ENCODE peak calls at places on chromosomes 5 and 9, in four cellular contexts. B, M, U and R are unnamed samples.

GRCh38 chr5:173323799-173324114 is 4.5 kb downstream of the STC2 start:
- DNase-seq in B (no peak), M (no peak), U (no peak), R (no peak)

GRCh38 chr5:123421773-123422172 is 1.4 kb downstream of the CEP120 start:
- DNase-seq in B (no peak), M (no peak), U (no peak), R (no peak)

GRCh38 chr5:14038341-14038959 is 94.0 kb upstream of the DNAH5 start:
- DNase-seq in B (no peak), M (no peak), U (no peak), R (no peak)

GRCh38 chr5:16593013-16593412 is 23.8 kb downstream of the RETREG1 start:
- DNase-seq in B (no peak), M (no peak), U (no peak), R (no peak)

GRCh38 chr5:78665519-78665918 is 16.9 kb upstream of the LHFPL2 start:
- DNase-seq in B (no peak), M (no peak), U (no peak), R (no peak)

GRCh38 chr5:139806726-139807646 is 11.4 kb downstream of the PSD2 start:
- DNase-seq in B (no peak), M (no peak), U (no peak), R (no peak)

GRCh38 chr5:175325681-175326080 is 118.3 kb downstream of the DRD1 start:
- DNase-seq in B (no peak), M (no peak), U (no peak), R (no peak)

GRCh38 chr5:61245486-61245885 is 83.2 kb upstream of the SMIM15 start:
- DNase-seq in B (no peak), M (no peak), U (no peak), R (no peak)

GRCh38 chr5:58334035-58334434 is 125.9 kb downstream of the PLK2 start:
- DNase-seq in B (no peak), M (no peak), U (no peak), R (no peak)

GRCh38 chr9:68523367-68523936 is 17.2 kb downstream of the TMEM252 start:
- DNase-seq in B (no peak), M (no peak), U (no peak), R (no peak)

GRCh38 chr5:78610633-78611032 is 37.9 kb downstream of the LHFPL2 start:
- DNase-seq in B (no peak), M (no peak), U (no peak), R (no peak)

GRCh38 chr5:1826235-1826980 is 25.2 kb downstream of the NDUFS6 start:
- DNase-seq in B (no peak), M (no peak), U (no peak), R (no peak)

GRCh38 chr5:143033535-143034260 is 263.5 kb downstream of the ARHGAP26 start:
- DNase-seq in B (no peak), M (no peak), U (no peak), R (no peak)

GRCh38 chr9:98148486-98148885 is 29.5 kb upstream of the TRIM14 start:
- DNase-seq in B (no peak), M (no peak), U (no peak), R (no peak)

GRCh38 chr5:107917983-107918382 is 247.2 kb upstream of the EFNA5 start:
- DNase-seq in B (no peak), M (no peak), U (no peak), R (no peak)

GRCh38 chr5:81856948-81857928 is 106.3 kb upstream of the SSBP2 start:
- DNase-seq in B (no peak), M (no peak), U (peak; percentile 64), R (no peak)

GRCh38 chr5:14675309-14675708 is 10.8 kb downstream of the OTULIN start:
- DNase-seq in B (no peak), M (no peak), U (no peak), R (no peak)

GRCh38 chr5:88671808-88672499 is 211.0 kb downstream of the MEF2C start:
- DNase-seq in B (no peak), M (no peak), U (no peak), R (no peak)

GRCh38 chr9:80649001-80649420 is 1040.3 kb downstream of the TLE1 start:
- DNase-seq in B (no peak), M (no peak), U (no peak), R (no peak)

GRCh38 chr5:151048526-151048925 is 28.1 kb downstream of the GPX3 start:
- DNase-seq in B (no peak), M (no peak), U (no peak), R (no peak)
- TF ChIP-seq CTCF in B (no peak), M (peak; percentile 24), U (no peak), R (peak; percentile 27)

DNA sequence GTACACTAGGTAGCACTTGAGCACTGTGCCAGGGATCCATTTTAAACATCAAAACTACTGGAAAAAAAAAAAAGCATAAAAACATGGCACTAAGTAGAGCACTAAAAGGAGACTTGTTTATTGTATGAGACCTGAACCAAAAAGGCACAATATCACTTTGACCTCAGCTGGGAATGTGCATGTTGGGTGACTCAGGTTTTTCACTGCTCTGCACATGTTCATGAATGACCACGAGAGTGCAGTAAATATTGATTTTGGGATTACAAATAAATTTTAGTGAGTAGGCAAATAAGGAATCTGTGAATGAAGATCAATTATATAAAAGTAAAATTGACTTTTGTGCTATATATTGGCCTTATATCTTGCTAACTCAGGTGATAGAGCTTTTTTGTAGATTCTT is 11.8 kb downstream of the RMI1 start:
- DNase-seq in B (no peak), M (no peak), U (no peak), R (no peak)
- TF ChIP-seq CTCF in B (no peak), M (no peak), U (no peak), R (no peak)

DNA sequence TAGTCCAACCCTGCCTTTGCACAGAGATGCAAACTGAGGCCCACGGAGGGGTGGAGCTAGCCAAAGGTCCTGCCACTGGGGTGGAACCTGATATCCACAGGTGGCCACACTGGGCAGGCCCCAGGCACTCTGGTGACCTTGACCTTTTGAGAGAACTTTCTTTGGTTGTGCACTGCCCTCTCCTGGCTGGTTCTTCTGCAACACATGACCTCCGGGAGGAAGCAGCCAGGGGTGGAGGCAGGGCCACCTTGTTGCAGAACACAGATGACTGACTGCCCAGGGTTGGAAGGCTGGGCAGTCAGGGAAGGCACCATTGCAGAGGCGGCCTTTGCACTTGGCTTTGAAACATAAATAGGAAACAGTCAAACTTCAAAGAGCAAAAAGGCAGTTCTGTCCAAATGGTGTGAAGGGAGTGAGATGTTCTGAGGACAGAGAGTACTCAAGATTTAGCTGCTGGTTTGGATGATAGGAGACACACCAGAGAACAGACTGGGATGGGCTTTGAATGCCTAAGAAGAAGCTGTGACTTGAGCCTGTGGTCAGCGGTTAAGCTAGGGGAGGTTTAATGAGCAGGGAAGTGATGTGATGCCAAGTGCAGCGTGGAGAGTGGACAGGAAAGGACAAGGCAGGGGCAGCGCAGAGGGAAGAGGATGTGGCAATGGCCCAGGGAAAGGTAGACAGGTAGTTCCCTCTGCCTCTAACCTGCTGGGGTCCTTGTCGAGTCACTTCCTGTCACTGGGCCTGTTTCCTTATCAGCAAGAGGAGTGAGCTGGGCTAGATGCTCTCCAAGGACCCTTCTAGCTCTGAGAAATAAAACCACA is 6.8 kb upstream of the TCOF1 start:
- DNase-seq in B (no peak), M (peak; percentile 41), U (peak; percentile 66), R (peak; percentile 76)
- TF ChIP-seq CTCF in B (peak; percentile 26), M (peak; percentile 73), U (peak; percentile 76), R (peak; percentile 78)

GRCh38 chr5:181189363-181189961 is 15.5 kb downstream of the TRIM7 start:
- DNase-seq in B (no peak), M (no peak), U (no peak), R (no peak)

GRCh38 chr5:181192337-181193046 is 12.5 kb downstream of the TRIM7 start:
- DNase-seq in B (no peak), M (no peak), U (no peak), R (no peak)

GRCh38 chr5:181191526-181192336 is 13.3 kb downstream of the TRIM7 start:
- DNase-seq in B (peak; percentile 87), M (peak; percentile 97), U (peak; percentile 95), R (peak; percentile 96)

GRCh38 chr5:181189962-181190710 is 14.9 kb downstream of the TRIM7 start:
- DNase-seq in B (no peak), M (peak; percentile 62), U (no peak), R (no peak)

DNA sequence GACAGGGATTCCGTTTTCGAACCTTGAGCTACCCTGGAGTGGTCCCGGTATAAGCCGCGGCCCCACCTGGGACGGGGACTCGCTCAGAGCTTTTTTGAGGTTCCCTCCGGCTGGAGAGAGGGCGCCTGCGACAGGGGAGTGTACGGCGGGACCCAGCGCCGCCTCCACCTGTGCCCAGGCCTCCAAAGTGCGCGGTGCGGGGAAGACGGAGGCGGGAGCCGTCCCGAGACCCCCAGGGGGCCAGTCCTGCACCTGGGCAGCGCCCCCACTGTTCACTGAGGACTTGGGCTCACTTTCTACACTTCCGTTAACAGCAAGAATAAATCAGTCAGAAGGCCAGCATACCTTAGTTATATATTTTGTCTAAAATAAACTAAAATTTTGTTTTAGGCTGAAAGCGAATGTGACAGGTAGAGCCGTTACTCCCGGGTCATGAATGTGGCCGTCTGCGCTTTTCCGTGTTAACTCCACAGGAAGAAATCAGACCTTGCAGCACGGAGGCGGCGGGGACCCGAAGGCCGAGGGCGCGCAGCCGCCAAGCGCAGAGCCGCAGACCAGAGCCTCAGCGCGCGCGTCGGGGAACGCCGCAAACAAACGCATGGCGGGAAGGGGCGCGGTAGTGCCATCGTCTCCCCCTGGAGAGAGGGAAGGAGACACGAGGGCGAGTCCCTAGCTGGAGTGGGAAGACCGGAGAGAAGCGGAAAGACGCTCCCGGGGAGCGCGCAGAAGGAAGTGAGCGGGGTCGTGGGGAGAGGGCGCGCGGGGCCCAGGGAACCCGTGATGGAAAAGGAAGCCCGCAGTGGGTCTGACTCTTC is 14.1 kb downstream of the TRIM7 start:
- DNase-seq in B (peak; percentile 52), M (peak; percentile 76), U (no peak), R (no peak)
- TF ChIP-seq CTCF in B (no peak), M (peak; percentile 50), U (peak; percentile 23), R (peak; percentile 45)

DNA sequence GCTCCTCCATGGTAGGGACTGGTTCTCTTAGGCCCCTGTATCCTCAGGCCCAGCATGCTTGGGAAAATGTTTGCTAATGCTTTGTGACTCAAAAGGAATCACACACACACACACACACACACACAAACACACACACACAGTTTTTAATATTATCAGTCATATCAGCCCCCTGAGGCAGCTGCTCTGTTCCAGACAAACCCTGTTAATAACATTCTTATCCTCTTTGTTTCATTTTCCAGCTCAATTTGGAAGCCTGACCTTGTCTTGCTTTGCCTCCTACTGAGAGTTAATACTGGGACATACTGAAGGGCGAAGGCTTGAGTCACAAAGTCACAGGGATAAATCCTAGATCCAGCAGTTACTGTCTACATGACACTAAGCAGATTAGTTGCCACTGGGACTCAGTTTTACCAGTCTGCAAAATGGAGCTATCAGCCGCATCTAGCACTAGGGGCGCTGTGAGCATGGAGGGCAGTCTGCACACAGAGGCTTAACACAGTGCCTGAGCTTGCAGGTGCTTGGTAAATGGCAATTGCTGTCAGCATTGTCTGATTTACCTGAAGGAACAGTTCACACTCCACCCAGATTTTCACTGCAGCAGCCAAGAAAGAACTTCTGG is 37.1 kb upstream of the KCNMB1 start:
- DNase-seq in B (no peak), M (no peak), U (no peak), R (peak; percentile 43)
- TF ChIP-seq CTCF in B (no peak), M (peak; percentile 78), U (no peak), R (peak; percentile 51)

GRCh38 chr5:66860199-66860975 is 264.2 kb downstream of the MAST4 start:
- DNase-seq in B (no peak), M (no peak), U (no peak), R (no peak)

GRCh38 chr5:66863343-66864170 is 267.4 kb downstream of the MAST4 start:
- DNase-seq in B (no peak), M (no peak), U (no peak), R (no peak)

GRCh38 chr5:66867622-66868322 is 271.6 kb downstream of the MAST4 start:
- DNase-seq in B (no peak), M (no peak), U (no peak), R (no peak)

GRCh38 chr5:66861402-66861801 is 265.2 kb downstream of the MAST4 start:
- DNase-seq in B (no peak), M (no peak), U (no peak), R (no peak)

GRCh38 chr5:66864240-66864884 is 268.2 kb downstream of the MAST4 start:
- DNase-seq in B (no peak), M (no peak), U (no peak), R (peak; percentile 13)
- TF ChIP-seq CTCF in B (no peak), M (peak; percentile 64), U (peak; percentile 45), R (peak; percentile 60)